ENCODE peak calls at places on chromosomes 7 and 10, in five cellular contexts. H is fibroblast of lung, N is HFFc6, U is cardiac muscle cell, Z is thyroid gland. Y is an unnamed sample.

GRCh38 chr7:90817846-90818245 is 221.7 kb downstream of the CDK14 start:
- DNase-seq in N (no peak), U (no peak), Z (no peak), H (peak), Y (no peak)

GRCh38 chr10:76337641-76338040 is 906.2 kb downstream of the LRMDA start:
- DNase-seq in H (peak), U (no peak), Z (no peak), N (peak), Y (no peak)

GRCh38 chr10:100790761-100791208 is 45.4 kb downstream of the PAX2 start:
- DNase-seq in H (no peak), N (no peak), U (peak), Z (no peak), Y (no peak)

GRCh38 chr7:67100956-67101361 is 104.3 kb downstream of the TYW1 start:
- DNase-seq in U (peak), N (no peak), H (peak), Z (peak), Y (peak)

GRCh38 chr10:132264966-132265877 is 42.5 kb downstream of the STK32C start:
- DNase-seq in H (peak), Z (no peak), N (no peak), U (no peak), Y (peak)

GRCh38 chr10:91901784-91902677 is 7.3 kb downstream of the FGFBP3 start:
- DNase-seq in N (peak), H (peak), Z (no peak), U (no peak), Y (no peak)

GRCh38 chr7:63117-63480 is 129.3 kb upstream of the FAM20C start:
- DNase-seq in U (no peak), H (no peak), Z (no peak), N (no peak), Y (peak)

GRCh38 chr10:130195746-130196294 is 59.6 kb downstream of the GLRX3 start:
- DNase-seq in H (no peak), Z (no peak), N (no peak), U (no peak), Y (no peak)

GRCh38 chr10:22992075-22992474 is 64.2 kb downstream of the ARMC3 start:
- DNase-seq in N (no peak), U (no peak), Z (no peak), H (no peak), Y (no peak)

GRCh38 chr7:113840954-113841353 is 77.9 kb downstream of the PPP1R3A start:
- DNase-seq in H (no peak), U (no peak), N (no peak), Z (no peak), Y (no peak)

GRCh38 chr10:81348003-81348402 is 527.0 kb upstream of the NRG3 start:
- DNase-seq in N (no peak), U (no peak), H (no peak), Z (no peak), Y (no peak)

DNA sequence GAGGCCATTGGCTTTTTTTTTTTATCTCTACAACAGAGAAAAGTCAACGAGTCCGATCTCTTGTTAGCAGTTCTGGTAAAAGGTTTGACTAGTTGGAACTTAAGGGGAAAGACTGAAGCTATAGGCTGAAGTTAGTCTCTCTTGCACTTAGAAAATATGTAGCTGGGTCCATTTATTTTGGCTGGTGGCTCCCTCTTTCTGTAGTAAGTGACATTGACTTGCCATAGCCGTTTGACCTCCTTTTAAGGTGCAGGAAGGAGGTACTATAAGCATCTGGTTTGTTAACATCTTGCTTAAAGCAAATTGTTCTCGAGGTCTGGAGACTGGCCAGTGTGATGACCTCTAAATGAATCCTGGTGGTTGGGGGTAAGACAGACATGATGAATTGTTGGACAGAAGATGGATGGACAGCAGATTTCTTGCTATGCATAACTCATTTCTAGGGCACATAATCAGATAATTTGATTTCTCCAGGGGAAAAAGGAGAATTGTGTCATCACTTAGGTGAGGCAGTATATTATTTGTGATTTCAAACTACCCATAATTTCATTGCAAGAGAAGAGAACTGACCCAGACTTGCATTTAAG is 356.3 kb upstream of the GALNT17 start:
- DNase-seq in U (peak), N (no peak), Z (no peak), H (peak), Y (no peak)
- TF ChIP-seq CTCF in U (peak), N (no peak), Z (no peak), H (peak), Y (no peak)

GRCh38 chr7:51028128-51028830 is 245.6 kb upstream of the GRB10 start:
- DNase-seq in Z (no peak), H (no peak), N (no peak), U (no peak), Y (no peak)

GRCh38 chr7:51031216-51031615 is 248.5 kb upstream of the GRB10 start:
- DNase-seq in H (no peak), N (no peak), U (no peak), Z (no peak), Y (no peak)

GRCh38 chr7:51027256-51028127 is 244.8 kb upstream of the GRB10 start:
- DNase-seq in Z (no peak), U (no peak), H (peak), N (no peak), Y (no peak)

GRCh38 chr7:51029586-51030230 is 247.0 kb upstream of the GRB10 start:
- DNase-seq in U (no peak), Z (no peak), N (peak), H (peak), Y (no peak)

DNA sequence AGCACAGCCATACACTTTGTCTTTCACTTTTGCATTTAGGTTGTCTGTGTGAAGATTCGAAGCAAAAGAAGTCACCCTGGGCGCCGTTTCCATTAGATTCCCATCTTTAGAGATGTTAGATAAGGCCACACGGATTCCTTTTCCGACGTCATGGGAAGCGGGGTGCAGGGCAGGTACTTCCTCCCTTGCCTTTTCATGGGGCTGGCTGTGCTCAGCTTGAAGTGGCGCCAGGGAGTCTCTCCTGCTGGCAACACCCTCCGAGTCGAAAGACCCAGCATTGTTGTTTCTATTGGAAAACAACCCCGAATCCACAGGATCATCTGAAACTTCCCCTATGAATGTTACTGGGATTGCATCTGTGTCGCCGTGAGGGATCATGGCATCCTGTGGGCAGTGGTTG is 246.4 kb upstream of the GRB10 start:
- DNase-seq in N (no peak), U (no peak), H (no peak), Z (no peak), Y (no peak)
- TF ChIP-seq CTCF in N (no peak), U (no peak), H (no peak), Z (no peak), Y (no peak)

DNA sequence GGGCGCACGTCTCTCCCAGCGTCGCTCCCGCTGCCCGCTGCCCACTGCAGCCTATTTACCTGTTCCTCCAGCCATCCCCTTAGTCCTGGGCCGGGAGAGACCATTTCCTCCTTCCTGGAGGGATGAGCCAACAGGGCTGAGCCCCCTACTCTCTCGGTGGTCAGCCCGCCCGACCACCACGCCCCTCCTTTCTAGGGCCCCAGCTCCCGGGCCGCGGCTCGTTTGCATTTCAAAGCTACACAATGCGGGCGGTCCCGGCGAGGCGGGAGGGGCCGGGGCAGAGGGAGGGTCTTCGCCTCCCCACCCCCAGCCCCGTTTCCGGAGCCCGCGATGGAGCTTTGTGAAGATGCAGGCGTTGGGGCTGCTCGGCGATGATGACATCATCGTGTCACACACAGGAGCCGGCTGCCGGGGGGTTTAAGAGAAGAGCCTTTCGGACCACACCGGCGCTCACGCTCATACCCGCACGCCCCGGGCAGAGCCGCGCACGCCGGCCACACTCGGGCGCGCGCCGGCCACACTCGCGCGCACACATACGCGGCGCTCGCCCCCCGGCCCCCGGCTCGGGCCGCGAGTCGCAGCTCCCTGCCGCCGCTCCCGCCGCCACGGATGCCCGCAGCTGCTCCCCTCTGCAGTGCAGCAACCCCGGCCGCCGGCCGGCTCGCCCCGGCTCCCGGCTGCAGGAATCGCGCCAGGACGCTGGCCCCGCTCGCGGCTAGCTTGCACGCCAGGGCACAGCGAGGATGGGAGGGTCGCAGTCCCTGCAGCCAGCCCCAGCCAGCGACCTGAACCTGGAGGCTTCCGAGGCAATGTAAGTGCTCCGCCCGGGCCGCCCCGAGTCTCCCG is 107.7 kb upstream of the BTBD16 start:
- DNase-seq in H (peak), Z (peak), U (peak), N (no peak), Y (no peak)
- TF ChIP-seq CTCF in H (no peak), Z (no peak), U (no peak), N (no peak), Y (no peak)

GRCh38 chr10:52485486-52485885 is 171.4 kb downstream of the DKK1 start:
- DNase-seq in Z (no peak), N (no peak), U (no peak), H (no peak), Y (no peak)

GRCh38 chr10:52491246-52492000 is 177.3 kb downstream of the DKK1 start:
- DNase-seq in H (peak), N (peak), Z (no peak), U (no peak), Y (no peak)

GRCh38 chr10:52484426-52485065 is 170.5 kb downstream of the DKK1 start:
- DNase-seq in H (no peak), U (no peak), N (no peak), Z (no peak), Y (no peak)

GRCh38 chr10:52486840-52487611 is 172.9 kb downstream of the DKK1 start:
- DNase-seq in U (no peak), H (peak), N (peak), Z (no peak), Y (no peak)

DNA sequence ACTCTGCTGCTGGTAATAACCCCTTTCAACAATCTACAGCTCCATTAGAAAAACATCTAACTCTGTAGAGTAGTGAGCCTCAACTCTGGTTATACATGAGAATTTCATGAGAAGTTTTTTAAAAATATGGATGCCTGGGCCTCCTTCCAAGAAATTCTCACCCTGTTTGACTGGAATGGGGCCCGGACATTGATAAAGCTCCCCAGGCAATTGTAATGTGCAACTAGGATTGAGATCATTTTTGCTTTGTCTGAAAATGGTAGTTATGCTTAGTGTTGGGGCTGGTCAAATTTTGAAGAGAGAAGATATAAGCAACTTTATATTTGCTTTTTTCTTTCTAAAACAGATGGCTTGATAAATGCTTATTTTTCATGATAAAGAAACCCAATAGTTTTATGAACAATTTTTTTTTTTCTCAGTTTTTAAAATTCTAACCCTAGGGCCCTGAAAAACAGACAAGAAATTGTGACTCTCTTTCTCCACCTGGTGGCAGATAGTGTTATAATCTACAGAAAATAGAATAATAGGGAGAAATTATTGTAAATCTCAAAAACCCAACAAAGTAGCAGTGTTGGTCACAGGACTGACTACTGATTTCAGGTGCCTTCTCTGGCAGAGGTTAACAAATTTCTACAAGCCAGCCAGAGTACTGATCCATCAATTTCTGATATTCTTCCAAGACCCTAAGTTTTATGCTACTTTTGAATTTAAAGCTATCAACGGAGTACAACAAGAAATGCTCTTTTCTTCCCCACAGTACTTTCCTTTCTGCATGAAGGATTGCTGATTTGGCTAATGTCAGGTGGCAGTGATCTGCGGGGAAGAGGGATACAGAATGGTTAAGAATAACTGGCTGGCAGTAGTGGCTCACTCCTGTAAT is 174.8 kb downstream of the DKK1 start:
- DNase-seq in Z (no peak), H (peak), N (peak), U (peak), Y (no peak)
- TF ChIP-seq CTCF in Z (peak), H (peak), N (peak), U (peak), Y (no peak)

Y was measured in ovary.